ENCODE peak calls at places on chromosomes 13 and 19, in four cellular contexts. N is SW 1271, X is AG10803, W is psoas muscle. I is an unnamed sample.

GRCh38 chr13:33940898-33941297 is 122.9 kb downstream of the RFC3 start:
- DNase-seq in W (no peak), N (no peak), X (peak), I (no peak)

GRCh38 chr19:55113570-55114039 is 3.8 kb downstream of the PPP1R12C start:
- DNase-seq in W (peak), N (peak), X (peak), I (peak)

GRCh38 chr19:56167064-56167578 is 8.7 kb upstream of the GALP start:
- DNase-seq in X (no peak), N (no peak), W (no peak), I (no peak)

GRCh38 chr13:80979035-80979641 is 638.2 kb upstream of the SPRY2 start:
- DNase-seq in W (no peak), N (peak), X (peak), I (peak)

GRCh38 chr13:95698047-95698749 is 21.3 kb downstream of the DNAJC3 start:
- DNase-seq in N (no peak), X (no peak), W (no peak), I (peak)

GRCh38 chr19:9054768-9055167 is 32.1 kb upstream of the OR1M1 start:
- DNase-seq in W (no peak), N (no peak), X (no peak), I (no peak)

GRCh38 chr13:99948907-99949656 is 22.5 kb downstream of the ZIC5 start:
- DNase-seq in W (no peak), X (no peak), N (no peak), I (no peak)

GRCh38 chr19:48698046-48698445 is 2.3 kb downstream of the FUT2 start:
- DNase-seq in N (peak), X (peak), W (no peak), I (peak)

GRCh38 chr19:35937345-35938281 is 1.4 kb downstream of the LRFN3 start:
- DNase-seq in N (no peak), X (no peak), W (no peak), I (peak)

GRCh38 chr13:112688560-112689497 is 1.0 kb upstream of the ATP11A start:
- DNase-seq in N (no peak), X (peak), W (no peak), I (peak)

GRCh38 chr13:105464249-105464648 is 1071.2 kb downstream of the EFNB2 start:
- DNase-seq in X (no peak), W (no peak), N (no peak), I (no peak)

GRCh38 chr19:934197-934840 is 8.5 kb downstream of the ARID3A start:
- DNase-seq in N (no peak), W (no peak), X (no peak), I (no peak)

GRCh38 chr19:2488942-2489731 is 13.2 kb downstream of the GADD45B start:
- DNase-seq in W (peak), X (peak), N (no peak), I (peak)

GRCh38 chr13:113845055-113845454 is 18.8 kb downstream of the GAS6 start:
- DNase-seq in W (peak), N (no peak), X (no peak), I (no peak)